ENCODE peak calls at places on chromosomes 16 and 17, in five cellular contexts. One of them, this sample, is unnamed.

GRCh38 chr16:1464196-1464893 is 10.5 kb downstream of the CLCN7 start:
- DNase-seq in BE2C: no peak
- DNase-seq in CD8-positive, alpha-beta T cell: no peak
- DNase-seq in lung: no peak
- DNase-seq in A549: no peak
- DNase-seq in this sample: no peak

GRCh38 chr17:27670791-27671590 is 40.0 kb downstream of the LGALS9 start:
- DNase-seq in BE2C: no peak
- DNase-seq in A549: no peak
- DNase-seq in lung: no peak
- DNase-seq in CD8-positive, alpha-beta T cell: no peak
- DNase-seq in this sample: no peak

GRCh38 chr16:82301108-82301755 is 131.2 kb upstream of the MPHOSPH6 start:
- DNase-seq in CD8-positive, alpha-beta T cell: no peak
- DNase-seq in BE2C: no peak
- DNase-seq in A549: no peak
- DNase-seq in lung: no peak
- DNase-seq in this sample: no peak

GRCh38 chr16:10558746-10559641 is 21.4 kb downstream of the EMP2 start:
- DNase-seq in lung: peak; percentile 54
- DNase-seq in BE2C: no peak
- DNase-seq in A549: no peak
- DNase-seq in CD8-positive, alpha-beta T cell: no peak
- DNase-seq in this sample: no peak

GRCh38 chr16:83727751-83728352 is 79.9 kb upstream of the HSBP1 start:
- DNase-seq in lung: no peak
- DNase-seq in A549: no peak
- DNase-seq in BE2C: no peak
- DNase-seq in CD8-positive, alpha-beta T cell: no peak
- DNase-seq in this sample: no peak

GRCh38 chr16:83891742-83892141 is 7.2 kb upstream of the MLYCD start:
- DNase-seq in BE2C: no peak
- DNase-seq in A549: no peak
- DNase-seq in CD8-positive, alpha-beta T cell: no peak
- DNase-seq in lung: no peak
- DNase-seq in this sample: no peak

GRCh38 chr16:88301431-88301830 is 81.3 kb upstream of the ZNF469 start:
- DNase-seq in lung: no peak
- DNase-seq in BE2C: no peak
- DNase-seq in A549: no peak
- DNase-seq in CD8-positive, alpha-beta T cell: no peak
- DNase-seq in this sample: no peak

GRCh38 chr16:86495756-86496261 is 14.5 kb upstream of the FOXF1 start:
- DNase-seq in A549: no peak
- DNase-seq in BE2C: no peak
- DNase-seq in CD8-positive, alpha-beta T cell: no peak
- DNase-seq in lung: no peak
- DNase-seq in this sample: no peak

GRCh38 chr17:40325156-40326013 is 16.4 kb downstream of the RARA start:
- DNase-seq in BE2C: no peak
- DNase-seq in lung: no peak
- DNase-seq in A549: no peak
- DNase-seq in CD8-positive, alpha-beta T cell: peak; percentile 42
- DNase-seq in this sample: no peak

GRCh38 chr16:66927012-66927436 is 1.7 kb upstream of the RRAD start:
- DNase-seq in lung: peak; percentile 83
- DNase-seq in A549: peak; percentile 52
- DNase-seq in BE2C: peak; percentile 38
- DNase-seq in CD8-positive, alpha-beta T cell: no peak
- DNase-seq in this sample: no peak

GRCh38 chr16:74450236-74450635 is 29.0 kb upstream of the CLEC18B start:
- DNase-seq in lung: no peak
- DNase-seq in BE2C: no peak
- DNase-seq in A549: no peak
- DNase-seq in CD8-positive, alpha-beta T cell: no peak
- DNase-seq in this sample: no peak

DNA sequence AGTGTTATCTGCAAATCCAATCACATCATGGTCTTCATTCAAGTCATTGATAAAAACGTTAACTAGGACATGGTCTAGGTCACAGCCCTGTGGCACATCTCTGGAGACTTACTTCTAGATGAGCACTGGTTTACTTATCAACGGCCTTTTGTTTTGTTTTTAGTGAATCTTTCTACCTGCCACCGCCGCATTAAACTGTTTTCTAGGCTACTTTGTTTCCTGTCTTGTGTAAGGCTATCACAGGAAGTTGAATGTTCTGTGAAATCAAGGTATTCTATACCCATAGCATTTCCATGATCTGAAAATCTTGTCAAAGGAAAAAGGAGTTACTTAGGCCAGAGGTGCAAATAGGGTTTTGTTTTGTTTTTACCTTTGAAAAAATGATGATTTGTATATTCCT is 26.9 kb downstream of the SOCS3 start:
- DNase-seq in BE2C: no peak
- DNase-seq in CD8-positive, alpha-beta T cell: no peak
- DNase-seq in A549: no peak
- DNase-seq in lung: no peak
- DNase-seq in this sample: peak; percentile 50
- H3K4me1 ChIP-seq in BE2C: no peaks in the 10 kb centered on the region
- H3K4me1 ChIP-seq in CD8-positive, alpha-beta T cell: peaks cover 21% of the 10 kb centered on the region
- H3K4me1 ChIP-seq in A549: peaks cover 82% of the 10 kb centered on the region
- H3K4me1 ChIP-seq in lung: peaks cover 4% of the 10 kb centered on the region
- H3K4me1 ChIP-seq in this sample: peaks cover 13% of the 10 kb centered on the region

GRCh38 chr17:76410328-76410965 is 26.0 kb downstream of the SPHK1 start:
- DNase-seq in lung: no peak
- DNase-seq in BE2C: no peak
- DNase-seq in CD8-positive, alpha-beta T cell: no peak
- DNase-seq in A549: no peak
- DNase-seq in this sample: no peak
- H3K4me1 ChIP-seq in lung: peaks cover 5% of the 10 kb centered on the region
- H3K4me1 ChIP-seq in BE2C: peaks cover 44% of the 10 kb centered on the region
- H3K4me1 ChIP-seq in CD8-positive, alpha-beta T cell: peaks cover 4% of the 10 kb centered on the region
- H3K4me1 ChIP-seq in A549: no peaks in the 10 kb centered on the region
- H3K4me1 ChIP-seq in this sample: no peaks in the 10 kb centered on the region

DNA sequence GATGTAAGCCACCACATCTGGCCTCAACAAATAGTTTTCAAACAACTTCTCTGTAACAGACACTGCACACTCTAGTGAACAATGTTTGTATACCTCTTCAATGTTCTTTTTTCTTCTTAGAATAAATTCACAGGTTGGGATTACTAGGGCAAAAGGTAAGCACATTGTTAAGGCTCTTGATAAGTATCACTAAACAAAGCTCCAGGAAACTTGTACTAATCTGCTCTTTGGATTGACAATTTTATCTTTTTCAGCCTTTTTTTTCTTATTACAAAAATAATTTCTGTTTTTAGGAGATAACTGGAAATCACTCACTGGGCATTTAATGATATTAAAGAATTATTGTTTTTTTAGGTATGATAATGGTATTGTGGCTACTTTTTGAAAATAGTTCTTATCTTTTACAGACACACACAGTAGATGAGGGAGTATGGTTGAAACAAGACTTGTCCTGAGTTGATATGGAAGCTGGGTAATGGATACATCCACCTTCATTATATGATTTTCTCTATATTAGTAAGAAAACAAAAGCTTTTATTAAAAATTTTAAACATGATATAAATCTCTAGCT is 7.7 kb upstream of the MPRIP start:
- DNase-seq in lung: no peak
- DNase-seq in CD8-positive, alpha-beta T cell: no peak
- DNase-seq in BE2C: no peak
- DNase-seq in A549: no peak
- DNase-seq in this sample: no peak
- H3K4me1 ChIP-seq in lung: peaks cover 12% of the 10 kb centered on the region
- H3K4me1 ChIP-seq in CD8-positive, alpha-beta T cell: no peaks in the 10 kb centered on the region
- H3K4me1 ChIP-seq in BE2C: peaks cover 8% of the 10 kb centered on the region
- H3K4me1 ChIP-seq in A549: peaks cover 73% of the 10 kb centered on the region
- H3K4me1 ChIP-seq in this sample: no peaks in the 10 kb centered on the region

DNA sequence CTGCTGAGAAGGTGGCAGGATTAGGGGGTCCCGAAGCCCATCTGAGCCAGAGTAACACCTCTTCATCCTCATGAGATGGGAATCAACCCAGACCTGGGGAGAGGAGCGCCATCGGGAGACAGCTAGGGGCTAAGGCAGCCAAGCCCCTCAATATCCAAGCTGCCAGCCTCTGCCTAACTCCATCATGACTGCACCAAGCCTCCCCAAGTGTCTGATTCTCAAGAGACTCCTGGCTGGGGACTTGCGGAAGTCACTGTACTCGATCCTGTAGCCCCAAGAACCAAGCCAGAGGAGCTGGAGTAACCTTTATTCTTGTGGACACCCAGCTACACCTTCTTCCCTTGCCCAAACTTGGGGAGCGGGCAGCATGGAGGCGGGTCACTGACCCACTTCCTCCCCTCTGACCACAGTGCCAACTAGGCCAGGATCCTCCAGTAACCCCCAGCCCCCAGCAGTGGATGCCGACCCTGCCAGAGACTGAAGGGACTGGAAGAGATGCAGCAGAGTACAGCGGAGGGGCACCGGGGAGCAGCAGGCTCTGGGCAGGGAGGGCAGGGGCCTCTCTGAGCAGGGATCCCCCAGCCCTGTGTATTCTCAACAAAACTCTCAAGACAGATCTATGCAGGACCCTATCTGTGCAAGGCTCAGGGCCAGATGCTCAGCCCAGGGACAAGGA is 13.3 kb downstream of the HDAC5 start:
- DNase-seq in CD8-positive, alpha-beta T cell: no peak
- DNase-seq in A549: no peak
- DNase-seq in lung: no peak
- DNase-seq in BE2C: no peak
- DNase-seq in this sample: no peak
- H3K4me1 ChIP-seq in CD8-positive, alpha-beta T cell: peaks cover 28% of the 10 kb centered on the region
- H3K4me1 ChIP-seq in A549: peaks cover 59% of the 10 kb centered on the region
- H3K4me1 ChIP-seq in lung: peaks cover 46% of the 10 kb centered on the region
- H3K4me1 ChIP-seq in BE2C: peaks cover 49% of the 10 kb centered on the region
- H3K4me1 ChIP-seq in this sample: peaks cover 4% of the 10 kb centered on the region

GRCh38 chr17:4518901-4519300 is 20.2 kb downstream of the SPNS2 start:
- DNase-seq in A549: no peak
- DNase-seq in lung: no peak
- DNase-seq in CD8-positive, alpha-beta T cell: no peak
- DNase-seq in BE2C: no peak
- DNase-seq in this sample: no peak

GRCh38 chr17:4519361-4519788 is 20.7 kb downstream of the SPNS2 start:
- DNase-seq in BE2C: no peak
- DNase-seq in A549: no peak
- DNase-seq in lung: peak; percentile 70
- DNase-seq in CD8-positive, alpha-beta T cell: no peak
- DNase-seq in this sample: no peak

GRCh38 chr17:4522661-4523060 is 24.0 kb downstream of the SPNS2 start:
- DNase-seq in BE2C: no peak
- DNase-seq in CD8-positive, alpha-beta T cell: no peak
- DNase-seq in A549: no peak
- DNase-seq in lung: no peak
- DNase-seq in this sample: no peak

GRCh38 chr17:4520881-4521600 is 22.4 kb downstream of the SPNS2 start:
- DNase-seq in A549: no peak
- DNase-seq in lung: peak; percentile 78
- DNase-seq in BE2C: no peak
- DNase-seq in CD8-positive, alpha-beta T cell: no peak
- DNase-seq in this sample: no peak

DNA sequence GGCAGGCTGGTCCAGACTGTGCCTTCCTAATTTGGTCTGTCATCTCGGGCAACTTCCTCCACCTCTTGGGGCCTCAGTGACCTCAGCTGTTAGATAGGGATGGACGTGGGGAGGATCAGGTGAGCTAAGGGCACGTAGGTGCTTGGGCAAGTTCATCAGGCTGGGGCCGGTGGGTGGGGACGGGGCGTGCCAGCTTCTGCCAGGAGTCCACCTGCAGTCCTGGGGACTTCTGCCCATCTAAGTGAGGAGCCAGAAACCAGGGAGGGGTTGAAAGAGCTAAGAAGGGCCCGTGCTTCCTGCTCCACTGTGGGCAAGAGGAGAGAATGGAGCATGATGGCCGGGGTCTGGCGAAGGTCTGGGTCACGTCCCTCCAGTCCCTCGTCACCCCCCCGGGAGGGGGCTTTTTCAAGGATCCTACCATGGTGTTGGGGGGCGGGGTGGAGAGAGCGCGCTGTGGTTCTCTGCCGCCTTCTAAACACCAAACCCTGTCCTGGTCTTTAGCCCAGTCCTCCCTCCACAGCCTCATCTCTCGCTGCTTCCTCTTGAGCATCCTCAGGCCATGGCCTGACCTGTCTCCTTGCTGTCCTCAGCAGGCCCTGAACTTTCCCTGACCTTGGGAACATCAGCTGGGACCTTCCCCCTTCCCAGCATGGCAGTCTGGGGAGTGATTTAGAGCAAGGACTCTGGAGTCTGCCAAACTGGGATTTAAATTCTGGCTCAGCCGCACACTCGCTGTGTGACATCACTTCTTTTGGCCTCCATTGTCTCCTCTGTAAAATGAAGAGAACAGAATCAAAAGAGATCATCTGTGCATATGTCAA is 21.6 kb downstream of the SPNS2 start:
- DNase-seq in A549: no peak
- DNase-seq in BE2C: no peak
- DNase-seq in CD8-positive, alpha-beta T cell: no peak
- DNase-seq in lung: no peak
- DNase-seq in this sample: no peak
- H3K4me1 ChIP-seq in A549: peaks cover 15% of the 10 kb centered on the region
- H3K4me1 ChIP-seq in BE2C: no peaks in the 10 kb centered on the region
- H3K4me1 ChIP-seq in CD8-positive, alpha-beta T cell: no peaks in the 10 kb centered on the region
- H3K4me1 ChIP-seq in lung: peaks cover 40% of the 10 kb centered on the region
- H3K4me1 ChIP-seq in this sample: no peaks in the 10 kb centered on the region

DNA sequence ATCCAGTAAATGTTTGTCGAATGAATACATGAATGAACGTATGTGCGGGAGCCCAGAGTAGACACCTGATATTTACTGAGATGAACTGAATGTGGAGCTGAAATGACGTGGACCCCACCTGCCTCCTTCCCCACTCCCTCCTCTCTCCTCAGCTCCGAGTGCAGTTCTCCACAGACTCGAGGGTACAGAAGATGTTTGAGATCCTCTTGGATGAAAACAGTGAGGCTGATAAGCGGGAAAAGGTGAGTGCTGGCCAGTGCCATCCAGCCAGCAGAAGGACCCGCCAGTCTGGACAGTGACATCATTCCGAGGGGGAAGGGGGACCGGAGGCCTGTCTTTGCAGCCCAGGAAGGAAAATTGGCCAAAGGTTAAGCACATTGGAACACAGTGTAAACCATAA is 5.1 kb downstream of the UNC45B start:
- DNase-seq in BE2C: no peak
- DNase-seq in A549: no peak
- DNase-seq in lung: no peak
- DNase-seq in CD8-positive, alpha-beta T cell: no peak
- DNase-seq in this sample: no peak
- H3K4me1 ChIP-seq in BE2C: no peaks in the 10 kb centered on the region
- H3K4me1 ChIP-seq in A549: no peaks in the 10 kb centered on the region
- H3K4me1 ChIP-seq in lung: peaks cover 3% of the 10 kb centered on the region
- H3K4me1 ChIP-seq in CD8-positive, alpha-beta T cell: no peaks in the 10 kb centered on the region
- H3K4me1 ChIP-seq in this sample: no peaks in the 10 kb centered on the region